ENCODE peak calls at places on chromosomes 2 and 18, in five cellular contexts. One of them, this sample, is unnamed.

GRCh38 chr2:144580521-144581153 is 60.7 kb upstream of the ZEB2 start:
- DNase-seq in A549: no peak
- DNase-seq in GM12878: no peak
- DNase-seq in K562: peak
- DNase-seq in SK-N-SH: peak
- DNase-seq in this sample: no peak

GRCh38 chr2:218896501-218897393 is 16.1 kb downstream of the WNT10A start:
- DNase-seq in A549: peak
- DNase-seq in GM12878: peak
- DNase-seq in K562: peak
- DNase-seq in SK-N-SH: peak
- DNase-seq in this sample: peak

GRCh38 chr2:190947711-190948251 is 66.2 kb downstream of the STAT1 start:
- DNase-seq in A549: peak
- DNase-seq in GM12878: peak
- DNase-seq in K562: no peak
- DNase-seq in SK-N-SH: no peak
- DNase-seq in this sample: peak

GRCh38 chr2:238582159-238582558 is 155.4 kb downstream of the ASB1 start:
- DNase-seq in A549: no peak
- DNase-seq in GM12878: no peak
- DNase-seq in K562: no peak
- DNase-seq in SK-N-SH: no peak
- DNase-seq in this sample: peak

GRCh38 chr2:232574674-232575403 is 24.4 kb downstream of the EIF4E2 start:
- DNase-seq in A549: no peak
- DNase-seq in GM12878: no peak
- DNase-seq in K562: no peak
- DNase-seq in SK-N-SH: no peak
- DNase-seq in this sample: peak

GRCh38 chr2:55869637-55870325 is 53.8 kb downstream of the EFEMP1 start:
- DNase-seq in A549: no peak
- DNase-seq in GM12878: no peak
- DNase-seq in K562: no peak
- DNase-seq in SK-N-SH: no peak
- DNase-seq in this sample: peak

GRCh38 chr2:169509230-169509917 is at the start of gene KLHL41:
- DNase-seq in A549: no peak
- DNase-seq in GM12878: no peak
- DNase-seq in K562: no peak
- DNase-seq in SK-N-SH: no peak
- DNase-seq in this sample: peak

GRCh38 chr2:4678937-4679336 is 975.6 kb downstream of the DCDC2C start:
- DNase-seq in A549: no peak
- DNase-seq in GM12878: no peak
- DNase-seq in K562: no peak
- DNase-seq in SK-N-SH: no peak
- DNase-seq in this sample: no peak

GRCh38 chr2:40953341-40953740 is 501.5 kb upstream of the SLC8A1 start:
- DNase-seq in A549: no peak
- DNase-seq in GM12878: no peak
- DNase-seq in K562: no peak
- DNase-seq in SK-N-SH: no peak
- DNase-seq in this sample: no peak

GRCh38 chr2:143981428-143981827 is 538.5 kb downstream of the ZEB2 start:
- DNase-seq in A549: no peak
- DNase-seq in GM12878: no peak
- DNase-seq in K562: no peak
- DNase-seq in SK-N-SH: no peak
- DNase-seq in this sample: no peak

GRCh38 chr2:218888341-218888740 is 7.7 kb downstream of the WNT10A start:
- DNase-seq in A549: no peak
- DNase-seq in GM12878: no peak
- DNase-seq in K562: no peak
- DNase-seq in SK-N-SH: no peak
- DNase-seq in this sample: no peak

GRCh38 chr2:212392544-212392943 is 146.1 kb downstream of the ERBB4 start:
- DNase-seq in A549: no peak
- DNase-seq in GM12878: no peak
- DNase-seq in K562: no peak
- DNase-seq in SK-N-SH: no peak
- DNase-seq in this sample: no peak

GRCh38 chr2:219496781-219497494 is 1.8 kb upstream of the GMPPA start:
- DNase-seq in A549: no peak
- DNase-seq in GM12878: no peak
- DNase-seq in K562: no peak
- DNase-seq in SK-N-SH: no peak
- DNase-seq in this sample: no peak

GRCh38 chr2:128311755-128312341 is 6.8 kb downstream of the HS6ST1 start:
- DNase-seq in A549: no peak
- DNase-seq in GM12878: no peak
- DNase-seq in K562: no peak
- DNase-seq in SK-N-SH: peak
- DNase-seq in this sample: no peak

GRCh38 chr2:102606353-102606752 is 13.0 kb upstream of the SLC9A2 start:
- DNase-seq in A549: no peak
- DNase-seq in GM12878: no peak
- DNase-seq in K562: no peak
- DNase-seq in SK-N-SH: no peak
- DNase-seq in this sample: no peak

GRCh38 chr2:230893338-230893737 is 28.6 kb downstream of the ITM2C start:
- DNase-seq in A549: no peak
- DNase-seq in GM12878: no peak
- DNase-seq in K562: no peak
- DNase-seq in SK-N-SH: peak
- DNase-seq in this sample: no peak

GRCh38 chr2:95372216-95372829 is 30.2 kb upstream of the FAHD2A start:
- DNase-seq in A549: no peak
- DNase-seq in GM12878: no peak
- DNase-seq in K562: no peak
- DNase-seq in SK-N-SH: no peak
- DNase-seq in this sample: no peak

GRCh38 chr2:136110528-136110927 is 7.4 kb downstream of the CXCR4 start:
- DNase-seq in A549: no peak
- DNase-seq in GM12878: no peak
- DNase-seq in K562: no peak
- DNase-seq in SK-N-SH: no peak
- DNase-seq in this sample: no peak

GRCh38 chr18:8704361-8705279 is 736 bp upstream of the MTCL1 start:
- DNase-seq in A549: peak
- DNase-seq in GM12878: no peak
- DNase-seq in K562: peak
- DNase-seq in SK-N-SH: peak
- DNase-seq in this sample: peak

GRCh38 chr2:27494944-27495554 is at the start of gene FNDC4:
- DNase-seq in A549: peak
- DNase-seq in GM12878: no peak
- DNase-seq in K562: peak
- DNase-seq in SK-N-SH: peak
- DNase-seq in this sample: no peak

GRCh38 chr2:101145406-101145805 is 5.8 kb downstream of the TBC1D8 start:
- DNase-seq in A549: no peak
- DNase-seq in GM12878: no peak
- DNase-seq in K562: no peak
- DNase-seq in SK-N-SH: no peak
- DNase-seq in this sample: no peak

GRCh38 chr2:72605836-72606442 is 219.9 kb downstream of the EXOC6B start:
- DNase-seq in A549: peak
- DNase-seq in GM12878: no peak
- DNase-seq in K562: peak
- DNase-seq in SK-N-SH: peak
- DNase-seq in this sample: peak

GRCh38 chr2:39723946-39724827 is 54.9 kb downstream of the THUMPD2 start:
- DNase-seq in A549: no peak
- DNase-seq in GM12878: no peak
- DNase-seq in K562: no peak
- DNase-seq in SK-N-SH: no peak
- DNase-seq in this sample: no peak

GRCh38 chr18:48801728-48802542 is 148.8 kb downstream of the SMAD7 start:
- DNase-seq in A549: no peak
- DNase-seq in GM12878: no peak
- DNase-seq in K562: no peak
- DNase-seq in SK-N-SH: no peak
- DNase-seq in this sample: no peak

GRCh38 chr2:41990688-41991087 is 57.1 kb upstream of the PKDCC start:
- DNase-seq in A549: no peak
- DNase-seq in GM12878: no peak
- DNase-seq in K562: no peak
- DNase-seq in SK-N-SH: no peak
- DNase-seq in this sample: peak

GRCh38 chr18:79519751-79520472 is 124.2 kb downstream of the NFATC1 start:
- DNase-seq in A549: no peak
- DNase-seq in GM12878: no peak
- DNase-seq in K562: peak
- DNase-seq in SK-N-SH: no peak
- DNase-seq in this sample: peak

GRCh38 chr2:176188218-176188968 is at the start of gene HOXD1:
- DNase-seq in A549: peak
- DNase-seq in GM12878: no peak
- DNase-seq in K562: peak
- DNase-seq in SK-N-SH: peak
- DNase-seq in this sample: no peak

GRCh38 chr2:215654177-215654850 is 218.4 kb upstream of the FN1 start:
- DNase-seq in A549: no peak
- DNase-seq in GM12878: no peak
- DNase-seq in K562: no peak
- DNase-seq in SK-N-SH: no peak
- DNase-seq in this sample: peak

DNA sequence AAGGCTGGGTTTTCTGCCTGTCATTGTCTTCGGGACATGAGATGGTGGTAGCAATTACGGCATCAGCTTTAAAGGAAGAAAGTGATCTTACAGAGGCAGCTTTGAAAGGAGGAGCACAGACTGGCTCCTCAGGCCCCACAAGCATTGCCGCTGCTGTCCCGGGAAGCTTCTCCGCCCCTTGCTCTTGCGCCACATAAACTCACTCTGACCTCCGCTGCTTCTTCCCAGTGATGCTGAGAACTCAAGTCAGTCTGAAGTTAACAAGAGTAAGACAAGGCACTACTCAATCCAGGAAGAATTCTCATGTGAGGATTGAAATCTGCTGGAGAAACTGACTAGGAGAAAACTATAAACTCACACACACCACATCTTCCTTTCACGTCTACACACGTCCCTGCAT is 112.4 kb upstream of the RIOK3 start:
- DNase-seq in A549: no peak
- DNase-seq in GM12878: no peak
- DNase-seq in K562: no peak
- DNase-seq in SK-N-SH: no peak
- DNase-seq in this sample: peak
- TF ChIP-seq RCOR1 in A549: no peak
- TF ChIP-seq RCOR1 in GM12878: no peak
- TF ChIP-seq RCOR1 in K562: no peak
- TF ChIP-seq RCOR1 in SK-N-SH: no peak
- TF ChIP-seq RCOR1 in this sample: no peak

GRCh38 chr2:110690345-110690965 is 12.6 kb upstream of the BUB1 start:
- DNase-seq in A549: no peak
- DNase-seq in GM12878: no peak
- DNase-seq in K562: no peak
- DNase-seq in SK-N-SH: no peak
- DNase-seq in this sample: no peak

GRCh38 chr2:110691612-110692258 is 13.9 kb upstream of the BUB1 start:
- DNase-seq in A549: no peak
- DNase-seq in GM12878: no peak
- DNase-seq in K562: peak
- DNase-seq in SK-N-SH: no peak
- DNase-seq in this sample: no peak

GRCh38 chr2:110682872-110683271 is 5.0 kb upstream of the BUB1 start:
- DNase-seq in A549: no peak
- DNase-seq in GM12878: no peak
- DNase-seq in K562: no peak
- DNase-seq in SK-N-SH: no peak
- DNase-seq in this sample: no peak

DNA sequence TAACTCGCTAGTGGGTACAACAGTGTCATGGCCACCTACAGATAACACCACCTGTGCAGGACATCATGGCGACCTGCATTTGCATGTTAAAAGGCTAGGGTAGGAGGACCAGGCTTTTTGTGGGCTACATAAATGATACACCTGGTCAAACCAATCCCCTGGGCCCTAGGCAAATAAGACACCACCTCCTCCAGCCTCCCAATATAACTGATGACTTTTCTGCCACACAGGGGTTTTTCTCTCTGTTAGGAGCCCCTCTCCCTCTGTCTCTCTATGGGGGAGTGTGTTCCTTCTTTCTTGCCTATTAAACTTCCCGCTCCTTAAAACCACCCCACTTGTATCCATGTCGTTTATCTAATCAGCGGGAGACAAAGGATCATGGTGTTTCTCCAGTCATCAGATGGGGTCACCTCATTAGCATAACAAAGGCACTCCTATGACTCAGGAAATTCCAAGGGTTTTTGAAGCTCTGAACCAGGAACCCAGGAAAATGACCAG is 10.8 kb upstream of the BUB1 start:
- DNase-seq in A549: no peak
- DNase-seq in GM12878: no peak
- DNase-seq in K562: no peak
- DNase-seq in SK-N-SH: no peak
- DNase-seq in this sample: no peak
- TF ChIP-seq RCOR1 in A549: no peak
- TF ChIP-seq RCOR1 in GM12878: no peak
- TF ChIP-seq RCOR1 in K562: no peak
- TF ChIP-seq RCOR1 in SK-N-SH: no peak
- TF ChIP-seq RCOR1 in this sample: no peak

DNA sequence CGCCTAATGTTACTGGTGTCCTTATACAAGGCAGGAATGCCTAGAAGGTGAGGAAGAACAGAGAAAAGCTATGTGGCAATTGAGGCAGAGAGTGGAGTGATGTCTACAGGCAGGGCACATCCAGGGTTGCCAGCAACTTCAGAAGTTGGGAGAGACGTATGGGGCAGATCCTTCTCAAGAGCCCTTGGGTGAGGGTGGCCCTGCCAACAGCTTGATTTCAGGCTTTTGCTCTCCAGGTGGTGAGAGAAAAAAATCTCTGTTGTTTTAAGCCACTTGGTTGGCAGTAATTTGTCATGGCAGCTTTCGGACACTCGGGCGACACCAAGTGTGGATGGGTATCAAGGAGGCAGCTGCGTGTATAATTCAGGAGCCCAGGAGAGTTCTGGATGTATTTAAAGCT is 217.4 kb upstream of the SMIM21 start:
- DNase-seq in A549: no peak
- DNase-seq in GM12878: no peak
- DNase-seq in K562: no peak
- DNase-seq in SK-N-SH: no peak
- DNase-seq in this sample: no peak
- TF ChIP-seq RCOR1 in A549: no peak
- TF ChIP-seq RCOR1 in GM12878: no peak
- TF ChIP-seq RCOR1 in K562: no peak
- TF ChIP-seq RCOR1 in SK-N-SH: no peak
- TF ChIP-seq RCOR1 in this sample: no peak

DNA sequence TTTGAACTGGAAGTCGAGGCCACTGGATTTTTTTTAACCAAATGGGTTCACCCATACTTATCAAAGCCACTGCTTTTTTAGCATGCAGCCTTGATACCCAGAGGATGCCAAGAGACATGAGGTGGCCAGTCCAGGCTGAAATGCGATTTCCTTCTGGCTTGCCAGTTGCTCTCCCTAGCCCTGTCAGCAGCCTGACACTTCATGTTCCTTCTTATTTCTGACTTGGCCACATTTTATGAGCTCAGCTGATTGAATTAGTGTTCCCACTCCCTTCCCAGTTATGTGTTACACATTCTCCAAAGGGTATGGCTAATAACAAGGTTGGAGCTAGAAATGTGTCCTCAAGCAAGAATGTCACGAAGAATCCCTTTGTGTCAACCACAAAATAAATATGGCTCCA is 121.6 kb upstream of the TACR1 start:
- DNase-seq in A549: no peak
- DNase-seq in GM12878: no peak
- DNase-seq in K562: no peak
- DNase-seq in SK-N-SH: no peak
- DNase-seq in this sample: peak
- TF ChIP-seq RCOR1 in A549: no peak
- TF ChIP-seq RCOR1 in GM12878: no peak
- TF ChIP-seq RCOR1 in K562: no peak
- TF ChIP-seq RCOR1 in SK-N-SH: no peak
- TF ChIP-seq RCOR1 in this sample: no peak